ENCODE peak calls at places on chromosomes 16 and 17, in ten cellular contexts. One of them, this sample, is unnamed.

GRCh38 chr16:78638371-78638770 is 538.9 kb downstream of the WWOX start:
- DNase-seq in fibroblast of lung: no peak
- DNase-seq in AG04450: no peak
- DNase-seq in GM06990: no peak
- DNase-seq in GM23338: no peak
- DNase-seq in bronchial epithelial cell: no peak
- DNase-seq in thoracic aorta: no peak
- DNase-seq in cardiac muscle cell: peak; percentile 65
- DNase-seq in mesenchymal stem cell: no peak
- DNase-seq in adrenal gland: no peak
- DNase-seq in this sample: no peak

GRCh38 chr16:15950167-15950854 is 895 bp downstream of the ABCC1 start:
- DNase-seq in fibroblast of lung: peak; percentile 60
- DNase-seq in AG04450: no peak
- DNase-seq in GM06990: peak; percentile 49
- DNase-seq in GM23338: peak; percentile 31
- DNase-seq in bronchial epithelial cell: peak; percentile 34
- DNase-seq in thoracic aorta: no peak
- DNase-seq in cardiac muscle cell: peak; percentile 48
- DNase-seq in mesenchymal stem cell: peak; percentile 60
- DNase-seq in adrenal gland: peak; percentile 53
- DNase-seq in this sample: no peak

GRCh38 chr17:13415877-13416416 is 185.8 kb downstream of the HS3ST3A1 start:
- DNase-seq in fibroblast of lung: peak; percentile 90
- DNase-seq in AG04450: peak; percentile 39
- DNase-seq in GM06990: no peak
- DNase-seq in GM23338: no peak
- DNase-seq in bronchial epithelial cell: peak; percentile 57
- DNase-seq in thoracic aorta: no peak
- DNase-seq in cardiac muscle cell: peak; percentile 13
- DNase-seq in mesenchymal stem cell: no peak
- DNase-seq in adrenal gland: peak; percentile 91
- DNase-seq in this sample: no peak

GRCh38 chr16:68235882-68236803 is at the start of gene ESRP2:
- DNase-seq in fibroblast of lung: no peak
- DNase-seq in AG04450: no peak
- DNase-seq in GM06990: peak; percentile 62
- DNase-seq in GM23338: peak; percentile 85
- DNase-seq in bronchial epithelial cell: peak; percentile 83
- DNase-seq in thoracic aorta: no peak
- DNase-seq in cardiac muscle cell: peak; percentile 43
- DNase-seq in mesenchymal stem cell: no peak
- DNase-seq in adrenal gland: peak; percentile 65
- DNase-seq in this sample: peak; percentile 36

GRCh38 chr16:52227851-52228250 is 319.1 kb downstream of the TOX3 start:
- DNase-seq in fibroblast of lung: peak; percentile 55
- DNase-seq in AG04450: no peak
- DNase-seq in GM06990: no peak
- DNase-seq in GM23338: no peak
- DNase-seq in bronchial epithelial cell: no peak
- DNase-seq in thoracic aorta: no peak
- DNase-seq in cardiac muscle cell: no peak
- DNase-seq in mesenchymal stem cell: no peak
- DNase-seq in adrenal gland: no peak
- DNase-seq in this sample: no peak

GRCh38 chr17:70006159-70006558 is 68.9 kb upstream of the KCNJ16 start:
- DNase-seq in fibroblast of lung: peak; percentile 11
- DNase-seq in AG04450: no peak
- DNase-seq in GM06990: no peak
- DNase-seq in GM23338: no peak
- DNase-seq in bronchial epithelial cell: peak; percentile 82
- DNase-seq in thoracic aorta: no peak
- DNase-seq in cardiac muscle cell: no peak
- DNase-seq in mesenchymal stem cell: peak; percentile 13
- DNase-seq in adrenal gland: no peak
- DNase-seq in this sample: no peak

GRCh38 chr17:57986841-57987581 is 1.0 kb downstream of the VEZF1 start:
- DNase-seq in fibroblast of lung: peak; percentile 89
- DNase-seq in AG04450: peak; percentile 66
- DNase-seq in GM06990: no peak
- DNase-seq in GM23338: peak; percentile 62
- DNase-seq in bronchial epithelial cell: peak; percentile 59
- DNase-seq in thoracic aorta: no peak
- DNase-seq in cardiac muscle cell: peak; percentile 58
- DNase-seq in mesenchymal stem cell: peak; percentile 88
- DNase-seq in adrenal gland: peak; percentile 59
- DNase-seq in this sample: peak; percentile 66

GRCh38 chr17:80881321-80881720 is 110.3 kb upstream of the CHMP6 start:
- DNase-seq in fibroblast of lung: no peak
- DNase-seq in AG04450: no peak
- DNase-seq in GM06990: no peak
- DNase-seq in GM23338: no peak
- DNase-seq in bronchial epithelial cell: no peak
- DNase-seq in thoracic aorta: no peak
- DNase-seq in cardiac muscle cell: no peak
- DNase-seq in mesenchymal stem cell: no peak
- DNase-seq in adrenal gland: no peak
- DNase-seq in this sample: peak; percentile 19

GRCh38 chr17:7235693-7236665 is 1.7 kb upstream of the DVL2 start:
- DNase-seq in fibroblast of lung: peak; percentile 51
- DNase-seq in AG04450: no peak
- DNase-seq in GM06990: no peak
- DNase-seq in GM23338: no peak
- DNase-seq in bronchial epithelial cell: peak; percentile 55
- DNase-seq in thoracic aorta: no peak
- DNase-seq in cardiac muscle cell: no peak
- DNase-seq in mesenchymal stem cell: peak; percentile 65
- DNase-seq in adrenal gland: peak; percentile 76
- DNase-seq in this sample: peak; percentile 15

GRCh38 chr16:84278968-84279367 is 15.7 kb upstream of the WFDC1 start:
- DNase-seq in fibroblast of lung: no peak
- DNase-seq in AG04450: no peak
- DNase-seq in GM06990: no peak
- DNase-seq in GM23338: peak; percentile 58
- DNase-seq in bronchial epithelial cell: no peak
- DNase-seq in thoracic aorta: no peak
- DNase-seq in cardiac muscle cell: peak; percentile 62
- DNase-seq in mesenchymal stem cell: no peak
- DNase-seq in adrenal gland: no peak
- DNase-seq in this sample: no peak

DNA sequence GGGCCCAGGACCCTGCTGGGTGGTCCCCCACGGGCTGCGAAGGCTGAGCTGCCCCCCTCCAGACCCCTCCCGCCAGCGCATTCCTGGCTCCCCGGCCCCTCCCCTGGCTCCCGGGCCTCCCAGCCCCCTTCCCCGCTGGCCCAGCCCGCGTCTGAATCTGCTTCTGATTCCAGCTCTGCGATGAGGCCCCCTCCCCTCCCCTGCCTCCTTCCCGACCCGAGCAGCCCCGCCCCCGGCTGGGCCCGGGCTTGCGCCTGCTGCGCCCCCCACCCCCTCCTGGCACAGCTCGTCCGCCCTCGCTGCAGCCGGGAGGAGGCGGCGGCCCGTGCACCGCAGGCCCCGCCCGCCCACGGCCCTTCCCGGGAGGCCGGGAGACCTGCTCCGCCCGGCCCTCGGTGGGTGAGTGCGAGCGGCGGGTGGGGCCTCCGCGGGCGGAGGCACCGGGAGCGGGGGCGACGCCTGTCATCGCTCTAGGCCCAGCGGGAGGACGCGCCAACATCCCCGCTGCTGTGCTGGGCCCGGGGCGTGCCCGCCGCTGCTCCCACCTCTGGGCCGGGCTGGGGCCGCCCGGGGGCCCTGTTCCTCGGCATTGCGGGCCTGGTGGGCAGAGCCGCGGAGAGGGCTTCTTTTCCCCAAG is at the start of gene NTN3:
- DNase-seq in fibroblast of lung: no peak
- DNase-seq in AG04450: no peak
- DNase-seq in GM06990: no peak
- DNase-seq in GM23338: peak; percentile 71
- DNase-seq in bronchial epithelial cell: no peak
- DNase-seq in thoracic aorta: no peak
- DNase-seq in cardiac muscle cell: peak; percentile 78
- DNase-seq in mesenchymal stem cell: no peak
- DNase-seq in adrenal gland: peak; percentile 24
- DNase-seq in this sample: no peak
- H3K27me3 ChIP-seq in fibroblast of lung: no peaks in the 10 kb centered on the region
- H3K27me3 ChIP-seq in AG04450: no peaks in the 10 kb centered on the region
- H3K27me3 ChIP-seq in GM06990: no peaks in the 10 kb centered on the region
- H3K27me3 ChIP-seq in GM23338: peaks cover 68% of the 10 kb centered on the region
- H3K27me3 ChIP-seq in bronchial epithelial cell: no peaks in the 10 kb centered on the region
- H3K27me3 ChIP-seq in thoracic aorta: no peaks in the 10 kb centered on the region
- H3K27me3 ChIP-seq in cardiac muscle cell: peaks cover 6% of the 10 kb centered on the region
- H3K27me3 ChIP-seq in mesenchymal stem cell: peaks cover 23% of the 10 kb centered on the region
- H3K27me3 ChIP-seq in adrenal gland: peaks cover 17% of the 10 kb centered on the region
- H3K27me3 ChIP-seq in this sample: peaks cover 42% of the 10 kb centered on the region

DNA sequence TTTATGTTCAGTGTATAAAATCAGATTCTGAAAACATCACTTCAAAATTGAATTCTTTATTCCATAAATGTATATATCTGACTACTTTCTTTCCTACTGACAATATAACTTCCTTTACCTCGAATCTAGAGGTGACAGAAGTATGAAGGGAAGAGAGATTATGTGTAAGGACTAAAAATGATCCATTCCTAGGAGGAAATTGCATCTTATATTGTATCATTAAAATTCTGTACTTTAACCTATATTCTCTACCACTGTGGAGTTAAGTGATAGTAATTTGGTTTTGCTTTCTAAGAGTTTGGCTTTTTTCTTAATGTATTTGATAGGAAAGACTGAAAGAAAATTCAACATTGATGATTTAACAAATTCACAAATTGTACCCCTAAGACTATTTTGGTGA is 11.4 kb downstream of the MYH4 start:
- DNase-seq in fibroblast of lung: no peak
- DNase-seq in AG04450: no peak
- DNase-seq in GM06990: no peak
- DNase-seq in GM23338: no peak
- DNase-seq in bronchial epithelial cell: no peak
- DNase-seq in thoracic aorta: no peak
- DNase-seq in cardiac muscle cell: no peak
- DNase-seq in mesenchymal stem cell: no peak
- DNase-seq in adrenal gland: no peak
- DNase-seq in this sample: no peak
- H3K27me3 ChIP-seq in fibroblast of lung: no peaks in the 10 kb centered on the region
- H3K27me3 ChIP-seq in AG04450: no peaks in the 10 kb centered on the region
- H3K27me3 ChIP-seq in GM06990: no peaks in the 10 kb centered on the region
- H3K27me3 ChIP-seq in GM23338: no peaks in the 10 kb centered on the region
- H3K27me3 ChIP-seq in bronchial epithelial cell: no peaks in the 10 kb centered on the region
- H3K27me3 ChIP-seq in thoracic aorta: no peaks in the 10 kb centered on the region
- H3K27me3 ChIP-seq in cardiac muscle cell: no peaks in the 10 kb centered on the region
- H3K27me3 ChIP-seq in mesenchymal stem cell: no peaks in the 10 kb centered on the region
- H3K27me3 ChIP-seq in adrenal gland: peaks cover 8% of the 10 kb centered on the region
- H3K27me3 ChIP-seq in this sample: no peaks in the 10 kb centered on the region

GRCh38 chr17:68200689-68201424 is 47.0 kb upstream of the AMZ2 start:
- DNase-seq in fibroblast of lung: peak; percentile 57
- DNase-seq in AG04450: peak; percentile 13
- DNase-seq in GM06990: peak; percentile 69
- DNase-seq in GM23338: peak; percentile 87
- DNase-seq in bronchial epithelial cell: peak; percentile 21
- DNase-seq in thoracic aorta: no peak
- DNase-seq in cardiac muscle cell: peak; percentile 83
- DNase-seq in mesenchymal stem cell: peak; percentile 71
- DNase-seq in adrenal gland: peak; percentile 80
- DNase-seq in this sample: peak; percentile 86

GRCh38 chr17:68197997-68198930 is 49.6 kb upstream of the AMZ2 start:
- DNase-seq in fibroblast of lung: no peak
- DNase-seq in AG04450: no peak
- DNase-seq in GM06990: no peak
- DNase-seq in GM23338: peak; percentile 77
- DNase-seq in bronchial epithelial cell: peak; percentile 21
- DNase-seq in thoracic aorta: no peak
- DNase-seq in cardiac muscle cell: no peak
- DNase-seq in mesenchymal stem cell: no peak
- DNase-seq in adrenal gland: no peak
- DNase-seq in this sample: no peak

GRCh38 chr17:68198931-68199836 is 48.7 kb upstream of the AMZ2 start:
- DNase-seq in fibroblast of lung: no peak
- DNase-seq in AG04450: no peak
- DNase-seq in GM06990: peak; percentile 52
- DNase-seq in GM23338: peak; percentile 58
- DNase-seq in bronchial epithelial cell: no peak
- DNase-seq in thoracic aorta: no peak
- DNase-seq in cardiac muscle cell: peak; percentile 23
- DNase-seq in mesenchymal stem cell: no peak
- DNase-seq in adrenal gland: no peak
- DNase-seq in this sample: peak; percentile 21

GRCh38 chr17:68199837-68200688 is 47.8 kb upstream of the AMZ2 start:
- DNase-seq in fibroblast of lung: no peak
- DNase-seq in AG04450: no peak
- DNase-seq in GM06990: no peak
- DNase-seq in GM23338: peak; percentile 54
- DNase-seq in bronchial epithelial cell: no peak
- DNase-seq in thoracic aorta: no peak
- DNase-seq in cardiac muscle cell: no peak
- DNase-seq in mesenchymal stem cell: peak; percentile 33
- DNase-seq in adrenal gland: no peak
- DNase-seq in this sample: no peak

DNA sequence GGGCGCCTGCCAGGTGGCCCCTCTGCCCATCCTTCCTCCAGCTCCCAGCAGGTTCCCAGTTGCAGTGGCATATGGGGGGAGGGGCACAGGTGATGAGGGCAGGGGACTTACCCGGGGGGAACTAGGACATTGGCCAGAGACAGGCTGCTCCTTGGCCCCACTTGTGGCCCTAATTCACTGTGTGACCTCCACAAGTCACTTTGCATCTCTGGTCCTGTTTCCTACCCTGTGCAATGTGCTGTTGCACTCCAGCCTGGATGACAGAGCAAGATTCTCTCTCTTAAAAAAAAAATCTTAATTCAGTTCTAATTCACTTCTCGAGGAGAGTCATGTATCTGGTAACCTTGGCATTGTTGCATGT is 46.4 kb upstream of the AMZ2 start:
- DNase-seq in fibroblast of lung: no peak
- DNase-seq in AG04450: no peak
- DNase-seq in GM06990: no peak
- DNase-seq in GM23338: no peak
- DNase-seq in bronchial epithelial cell: no peak
- DNase-seq in thoracic aorta: no peak
- DNase-seq in cardiac muscle cell: no peak
- DNase-seq in mesenchymal stem cell: no peak
- DNase-seq in adrenal gland: no peak
- DNase-seq in this sample: no peak
- H3K27me3 ChIP-seq in fibroblast of lung: peaks cover 34% of the 10 kb centered on the region
- H3K27me3 ChIP-seq in AG04450: peaks cover 40% of the 10 kb centered on the region
- H3K27me3 ChIP-seq in GM06990: peaks cover 2% of the 10 kb centered on the region
- H3K27me3 ChIP-seq in GM23338: peaks cover 87% of the 10 kb centered on the region
- H3K27me3 ChIP-seq in bronchial epithelial cell: peaks cover 32% of the 10 kb centered on the region
- H3K27me3 ChIP-seq in thoracic aorta: peaks cover 6% of the 10 kb centered on the region
- H3K27me3 ChIP-seq in cardiac muscle cell: peaks cover 86% of the 10 kb centered on the region
- H3K27me3 ChIP-seq in mesenchymal stem cell: peaks cover 44% of the 10 kb centered on the region
- H3K27me3 ChIP-seq in adrenal gland: peaks cover 36% of the 10 kb centered on the region
- H3K27me3 ChIP-seq in this sample: peaks cover 29% of the 10 kb centered on the region

DNA sequence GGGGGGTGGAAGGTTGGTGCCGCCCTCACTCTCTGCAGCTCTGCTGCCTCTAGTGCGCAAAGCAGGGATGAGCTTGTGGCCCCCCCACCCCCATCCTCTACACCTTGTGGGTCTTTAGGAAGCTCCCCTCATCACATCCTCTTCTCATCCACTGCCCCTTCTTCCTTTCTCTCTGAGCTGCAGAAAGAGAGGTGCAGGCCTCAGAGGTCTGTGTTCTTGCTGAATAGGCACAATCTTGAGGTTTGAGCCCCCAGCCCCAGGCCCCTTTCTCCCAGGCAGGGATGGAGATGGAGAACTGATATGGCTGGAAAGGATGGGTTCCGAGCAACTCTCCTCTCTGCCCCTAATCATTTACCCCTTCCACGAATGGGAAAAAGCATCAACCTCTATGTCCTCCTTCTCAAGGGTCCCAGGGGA is 2.6 kb downstream of the CACNA1G start:
- DNase-seq in fibroblast of lung: no peak
- DNase-seq in AG04450: no peak
- DNase-seq in GM06990: no peak
- DNase-seq in GM23338: no peak
- DNase-seq in bronchial epithelial cell: no peak
- DNase-seq in thoracic aorta: no peak
- DNase-seq in cardiac muscle cell: no peak
- DNase-seq in mesenchymal stem cell: no peak
- DNase-seq in adrenal gland: no peak
- DNase-seq in this sample: no peak
- H3K27me3 ChIP-seq in fibroblast of lung: peaks cover 57% of the 10 kb centered on the region
- H3K27me3 ChIP-seq in AG04450: peaks cover 77% of the 10 kb centered on the region
- H3K27me3 ChIP-seq in GM06990: peaks cover 2% of the 10 kb centered on the region
- H3K27me3 ChIP-seq in GM23338: peaks cover 82% of the 10 kb centered on the region
- H3K27me3 ChIP-seq in bronchial epithelial cell: peaks cover 54% of the 10 kb centered on the region
- H3K27me3 ChIP-seq in thoracic aorta: peaks cover 5% of the 10 kb centered on the region
- H3K27me3 ChIP-seq in cardiac muscle cell: peaks cover 47% of the 10 kb centered on the region
- H3K27me3 ChIP-seq in mesenchymal stem cell: peaks cover 84% of the 10 kb centered on the region
- H3K27me3 ChIP-seq in adrenal gland: peaks cover 13% of the 10 kb centered on the region
- H3K27me3 ChIP-seq in this sample: peaks cover 32% of the 10 kb centered on the region

This sample was measured in psoas muscle.